ENCODE peak calls at places on chromosomes 12 and 14, in five cellular contexts. One of them, this sample, is unnamed. For H3K4me1, the result is how much of the 10 kb centered on the place peaks cover.

GRCh38 chr12:1936406-1937320 is 18.2 kb upstream of the CACNA2D4 start:
- DNase-seq in keratinocyte: no peak
- DNase-seq in lower lobe of right lung: peak
- DNase-seq in uterus: peak
- DNase-seq in CD8-positive, alpha-beta memory T cell: no peak
- DNase-seq in this sample: no peak

GRCh38 chr12:67482751-67483661 is 165.5 kb upstream of the DYRK2 start:
- DNase-seq in keratinocyte: no peak
- DNase-seq in lower lobe of right lung: peak
- DNase-seq in uterus: peak
- DNase-seq in CD8-positive, alpha-beta memory T cell: peak
- DNase-seq in this sample: no peak

GRCh38 chr14:54135804-54136280 is 179.2 kb upstream of the BMP4 start:
- DNase-seq in lower lobe of right lung: no peak
- DNase-seq in uterus: no peak
- DNase-seq in CD8-positive, alpha-beta memory T cell: no peak
- DNase-seq in keratinocyte: no peak
- DNase-seq in this sample: no peak

GRCh38 chr14:104741108-104741802 is 11.7 kb upstream of the SIVA1 start:
- DNase-seq in keratinocyte: no peak
- DNase-seq in CD8-positive, alpha-beta memory T cell: no peak
- DNase-seq in uterus: no peak
- DNase-seq in lower lobe of right lung: no peak
- DNase-seq in this sample: no peak

GRCh38 chr12:53596920-53597363 is 29.2 kb downstream of the ATF7 start:
- DNase-seq in CD8-positive, alpha-beta memory T cell: no peak
- DNase-seq in keratinocyte: no peak
- DNase-seq in lower lobe of right lung: no peak
- DNase-seq in uterus: no peak
- DNase-seq in this sample: no peak

GRCh38 chr14:24171422-24172260 is at the start of gene REC8:
- DNase-seq in keratinocyte: no peak
- DNase-seq in lower lobe of right lung: peak
- DNase-seq in uterus: peak
- DNase-seq in CD8-positive, alpha-beta memory T cell: peak
- DNase-seq in this sample: peak

GRCh38 chr12:99287136-99287535 is 360.4 kb upstream of the GARIN6 start:
- DNase-seq in uterus: no peak
- DNase-seq in keratinocyte: no peak
- DNase-seq in CD8-positive, alpha-beta memory T cell: no peak
- DNase-seq in lower lobe of right lung: no peak
- DNase-seq in this sample: no peak

GRCh38 chr12:1668833-1669543 is 21.9 kb upstream of the ADIPOR2 start:
- DNase-seq in keratinocyte: no peak
- DNase-seq in uterus: no peak
- DNase-seq in CD8-positive, alpha-beta memory T cell: no peak
- DNase-seq in lower lobe of right lung: peak
- DNase-seq in this sample: no peak

GRCh38 chr14:63179383-63179782 is 24.9 kb upstream of the RHOJ start:
- DNase-seq in keratinocyte: no peak
- DNase-seq in uterus: no peak
- DNase-seq in lower lobe of right lung: no peak
- DNase-seq in CD8-positive, alpha-beta memory T cell: no peak
- DNase-seq in this sample: no peak

GRCh38 chr14:61343991-61344405 is 22.6 kb downstream of the PRKCH start:
- DNase-seq in CD8-positive, alpha-beta memory T cell: no peak
- DNase-seq in lower lobe of right lung: no peak
- DNase-seq in uterus: no peak
- DNase-seq in keratinocyte: no peak
- DNase-seq in this sample: no peak

GRCh38 chr14:61345144-61345482 is 23.7 kb downstream of the PRKCH start:
- DNase-seq in CD8-positive, alpha-beta memory T cell: no peak
- DNase-seq in uterus: no peak
- DNase-seq in keratinocyte: no peak
- DNase-seq in lower lobe of right lung: no peak
- DNase-seq in this sample: no peak

GRCh38 chr14:61343471-61343870 is 22.1 kb downstream of the PRKCH start:
- DNase-seq in CD8-positive, alpha-beta memory T cell: no peak
- DNase-seq in keratinocyte: no peak
- DNase-seq in lower lobe of right lung: no peak
- DNase-seq in uterus: no peak
- DNase-seq in this sample: no peak

GRCh38 chr14:61346221-61346620 is 24.8 kb downstream of the PRKCH start:
- DNase-seq in lower lobe of right lung: no peak
- DNase-seq in CD8-positive, alpha-beta memory T cell: no peak
- DNase-seq in keratinocyte: peak
- DNase-seq in uterus: no peak
- DNase-seq in this sample: no peak

GRCh38 chr14:61344437-61345143 is 23.2 kb downstream of the PRKCH start:
- DNase-seq in keratinocyte: no peak
- DNase-seq in CD8-positive, alpha-beta memory T cell: no peak
- DNase-seq in uterus: no peak
- DNase-seq in lower lobe of right lung: no peak
- DNase-seq in this sample: no peak
- H3K27ac ChIP-seq in keratinocyte: no peak
- H3K27ac ChIP-seq in CD8-positive, alpha-beta memory T cell: peak
- H3K27ac ChIP-seq in uterus: peak
- H3K27ac ChIP-seq in lower lobe of right lung: peak
- H3K27ac ChIP-seq in this sample: no peak

GRCh38 chr12:47725893-47726292 is 603 bp upstream of the ENDOU start:
- DNase-seq in keratinocyte: no peak
- DNase-seq in uterus: no peak
- DNase-seq in lower lobe of right lung: no peak
- DNase-seq in CD8-positive, alpha-beta memory T cell: no peak
- DNase-seq in this sample: no peak

GRCh38 chr12:47732504-47732903 is 7.2 kb upstream of the ENDOU start:
- DNase-seq in keratinocyte: no peak
- DNase-seq in lower lobe of right lung: no peak
- DNase-seq in CD8-positive, alpha-beta memory T cell: no peak
- DNase-seq in uterus: no peak
- DNase-seq in this sample: no peak

GRCh38 chr12:47730341-47730744 is 5.1 kb upstream of the ENDOU start:
- DNase-seq in keratinocyte: no peak
- DNase-seq in uterus: no peak
- DNase-seq in CD8-positive, alpha-beta memory T cell: no peak
- DNase-seq in lower lobe of right lung: no peak
- DNase-seq in this sample: no peak

GRCh38 chr12:47731723-47732122 is 6.4 kb upstream of the ENDOU start:
- DNase-seq in lower lobe of right lung: no peak
- DNase-seq in uterus: no peak
- DNase-seq in CD8-positive, alpha-beta memory T cell: no peak
- DNase-seq in keratinocyte: no peak
- DNase-seq in this sample: no peak

GRCh38 chr12:47729233-47729632 is 3.9 kb upstream of the ENDOU start:
- DNase-seq in lower lobe of right lung: no peak
- DNase-seq in CD8-positive, alpha-beta memory T cell: no peak
- DNase-seq in keratinocyte: no peak
- DNase-seq in uterus: no peak
- DNase-seq in this sample: no peak
- H3K4me1 ChIP-seq in lower lobe of right lung: under half
- H3K4me1 ChIP-seq in CD8-positive, alpha-beta memory T cell: under half
- H3K4me1 ChIP-seq in keratinocyte: under half
- H3K4me1 ChIP-seq in uterus: under half
- H3K4me1 ChIP-seq in this sample: under half

DNA sequence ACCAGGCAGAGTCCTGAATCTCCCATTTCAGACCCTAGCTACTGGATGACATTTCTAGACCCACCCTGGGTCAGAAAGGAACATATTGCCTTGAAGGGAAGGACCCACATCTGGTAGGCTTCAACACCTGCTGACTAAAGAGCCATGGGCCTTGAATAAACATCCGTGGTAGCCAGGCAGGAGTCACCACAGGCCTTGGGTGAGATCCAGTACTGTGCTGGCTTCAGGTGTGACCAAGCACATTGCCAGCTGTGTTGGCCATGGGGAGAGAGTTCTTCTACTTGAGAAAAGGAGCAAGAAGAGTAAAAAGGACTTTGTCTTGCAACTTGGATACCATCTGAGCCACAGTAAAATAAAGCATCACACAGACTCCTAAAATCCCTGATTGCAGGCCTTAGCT is 332.6 kb downstream of the SLC16A7 start:
- DNase-seq in lower lobe of right lung: no peak
- DNase-seq in keratinocyte: peak
- DNase-seq in uterus: no peak
- DNase-seq in CD8-positive, alpha-beta memory T cell: no peak
- DNase-seq in this sample: no peak
- H3K27ac ChIP-seq in lower lobe of right lung: no peak
- H3K27ac ChIP-seq in keratinocyte: peak
- H3K27ac ChIP-seq in uterus: no peak
- H3K27ac ChIP-seq in CD8-positive, alpha-beta memory T cell: no peak
- H3K27ac ChIP-seq in this sample: no peak

GRCh38 chr14:90519262-90519920 is 122.6 kb downstream of the CALM1 start:
- DNase-seq in CD8-positive, alpha-beta memory T cell: no peak
- DNase-seq in lower lobe of right lung: peak
- DNase-seq in uterus: no peak
- DNase-seq in keratinocyte: no peak
- DNase-seq in this sample: no peak

GRCh38 chr14:90520326-90520725 is 123.5 kb downstream of the CALM1 start:
- DNase-seq in CD8-positive, alpha-beta memory T cell: no peak
- DNase-seq in lower lobe of right lung: peak
- DNase-seq in keratinocyte: no peak
- DNase-seq in uterus: no peak
- DNase-seq in this sample: no peak

GRCh38 chr14:90518075-90518940 is 121.5 kb downstream of the CALM1 start:
- DNase-seq in uterus: no peak
- DNase-seq in CD8-positive, alpha-beta memory T cell: no peak
- DNase-seq in lower lobe of right lung: peak
- DNase-seq in keratinocyte: no peak
- DNase-seq in this sample: no peak

GRCh38 chr14:90517431-90517841 is 120.6 kb downstream of the CALM1 start:
- DNase-seq in CD8-positive, alpha-beta memory T cell: no peak
- DNase-seq in lower lobe of right lung: no peak
- DNase-seq in uterus: no peak
- DNase-seq in keratinocyte: no peak
- DNase-seq in this sample: no peak

DNA sequence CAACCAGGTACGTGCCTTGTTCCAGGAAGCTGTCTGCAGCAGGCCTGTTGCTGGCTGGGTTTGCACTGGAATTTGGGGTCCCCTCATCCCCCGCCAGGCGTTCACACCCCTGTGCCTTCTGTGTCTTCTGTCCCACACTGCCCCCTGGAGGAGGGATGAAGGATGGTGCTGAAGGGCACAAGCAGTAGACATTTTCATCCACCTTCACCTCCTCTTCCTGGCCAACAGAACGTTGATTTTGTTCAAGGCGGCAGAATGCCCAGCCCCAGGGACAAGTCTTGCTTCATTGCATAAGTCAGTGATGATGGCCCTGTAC is 122.1 kb downstream of the CALM1 start:
- DNase-seq in keratinocyte: no peak
- DNase-seq in uterus: no peak
- DNase-seq in lower lobe of right lung: peak
- DNase-seq in CD8-positive, alpha-beta memory T cell: peak
- DNase-seq in this sample: peak
- H3K4me1 ChIP-seq in keratinocyte: under half
- H3K4me1 ChIP-seq in uterus: under half
- H3K4me1 ChIP-seq in lower lobe of right lung: under half
- H3K4me1 ChIP-seq in CD8-positive, alpha-beta memory T cell: under half
- H3K4me1 ChIP-seq in this sample: under half

DNA sequence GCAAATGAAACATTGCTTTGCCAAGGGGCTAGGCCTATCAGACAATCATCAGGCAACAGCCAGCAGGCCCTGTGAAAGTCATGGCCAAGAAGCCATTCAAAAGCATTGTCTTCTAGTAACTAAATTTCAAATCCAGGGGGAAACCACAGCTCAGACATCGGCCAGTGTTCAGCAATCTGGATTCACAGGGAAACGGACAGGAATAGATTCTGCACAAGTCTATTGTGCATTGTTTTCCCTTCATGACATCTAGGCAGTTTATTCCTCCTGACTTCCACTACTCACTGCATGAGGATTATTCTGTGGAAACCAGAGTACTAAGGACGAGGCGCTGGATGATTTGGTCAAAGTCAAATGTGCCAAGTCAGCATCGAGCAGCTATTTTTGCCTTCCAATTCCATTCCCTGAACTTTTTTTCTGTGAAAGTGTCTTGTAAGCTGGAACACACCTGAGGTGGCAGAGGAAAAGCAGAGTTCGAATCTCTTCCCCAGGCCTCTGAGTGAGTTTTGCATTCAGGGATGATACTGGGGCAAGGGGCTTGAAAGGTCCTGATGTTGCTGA is 75.4 kb downstream of the VCPKMT start:
- DNase-seq in CD8-positive, alpha-beta memory T cell: no peak
- DNase-seq in uterus: no peak
- DNase-seq in keratinocyte: no peak
- DNase-seq in lower lobe of right lung: no peak
- DNase-seq in this sample: no peak
- H3K27ac ChIP-seq in CD8-positive, alpha-beta memory T cell: no peak
- H3K27ac ChIP-seq in uterus: peak
- H3K27ac ChIP-seq in keratinocyte: peak
- H3K27ac ChIP-seq in lower lobe of right lung: peak
- H3K27ac ChIP-seq in this sample: no peak

DNA sequence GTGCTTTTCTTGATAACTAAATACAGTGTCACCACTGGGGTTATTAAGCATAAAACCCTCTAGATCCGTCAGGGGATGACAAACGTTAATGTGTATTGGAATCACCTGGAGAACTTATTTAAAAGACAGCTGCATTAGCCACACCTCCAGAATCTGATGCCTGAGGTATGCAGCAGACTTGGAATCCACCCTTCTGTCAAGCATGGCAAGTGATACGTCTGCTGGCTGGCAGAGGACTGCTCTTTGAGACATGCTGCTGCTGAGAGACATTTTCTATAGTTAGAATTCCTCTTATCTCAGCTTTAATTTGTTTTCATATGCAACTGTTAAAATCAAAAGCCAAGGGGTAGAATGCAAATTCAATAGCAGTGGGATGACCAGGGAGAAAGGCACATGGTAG is 496.3 kb downstream of the NELL2 start:
- DNase-seq in keratinocyte: no peak
- DNase-seq in CD8-positive, alpha-beta memory T cell: no peak
- DNase-seq in lower lobe of right lung: no peak
- DNase-seq in uterus: no peak
- DNase-seq in this sample: peak
- H3K4me1 ChIP-seq in keratinocyte: under half
- H3K4me1 ChIP-seq in CD8-positive, alpha-beta memory T cell: under half
- H3K4me1 ChIP-seq in lower lobe of right lung: under half
- H3K4me1 ChIP-seq in uterus: under half
- H3K4me1 ChIP-seq in this sample: under half

GRCh38 chr12:124136796-124137195 is 158.1 kb upstream of the RFLNA start:
- DNase-seq in uterus: no peak
- DNase-seq in CD8-positive, alpha-beta memory T cell: no peak
- DNase-seq in lower lobe of right lung: no peak
- DNase-seq in keratinocyte: no peak
- DNase-seq in this sample: no peak

GRCh38 chr12:124126950-124127349 is 153.9 kb downstream of the ZNF664 start:
- DNase-seq in lower lobe of right lung: no peak
- DNase-seq in keratinocyte: no peak
- DNase-seq in uterus: no peak
- DNase-seq in CD8-positive, alpha-beta memory T cell: no peak
- DNase-seq in this sample: no peak

GRCh38 chr12:124129132-124129531 is 156.1 kb downstream of the ZNF664 start:
- DNase-seq in uterus: no peak
- DNase-seq in lower lobe of right lung: no peak
- DNase-seq in keratinocyte: no peak
- DNase-seq in CD8-positive, alpha-beta memory T cell: no peak
- DNase-seq in this sample: no peak

GRCh38 chr12:124130717-124131670 is 158.0 kb downstream of the ZNF664 start:
- DNase-seq in lower lobe of right lung: no peak
- DNase-seq in keratinocyte: no peak
- DNase-seq in CD8-positive, alpha-beta memory T cell: no peak
- DNase-seq in uterus: no peak
- DNase-seq in this sample: no peak

GRCh38 chr12:124131671-124132058 is 158.7 kb downstream of the ZNF664 start:
- DNase-seq in lower lobe of right lung: no peak
- DNase-seq in keratinocyte: no peak
- DNase-seq in CD8-positive, alpha-beta memory T cell: no peak
- DNase-seq in uterus: no peak
- DNase-seq in this sample: no peak
- H3K27ac ChIP-seq in lower lobe of right lung: no peak
- H3K27ac ChIP-seq in keratinocyte: no peak
- H3K27ac ChIP-seq in CD8-positive, alpha-beta memory T cell: no peak
- H3K27ac ChIP-seq in uterus: no peak
- H3K27ac ChIP-seq in this sample: peak

This sample was measured in iPS DF 6.9.